ENCODE peak calls at places on chromosomes 5 and 9, in five cellular contexts. H is H1, W is HepG2, N is GM12878, P is K562. X is an unnamed sample.

GRCh38 chr9:79026311-79026710 is 545.5 kb upstream of the TLE4 start:
- DNase-seq in H (no peak), W (no peak), N (peak), P (no peak), X (no peak)

GRCh38 chr9:125747053-125747764 is at the start of gene PBX3:
- DNase-seq in H (peak), W (no peak), N (no peak), P (peak), X (no peak)

GRCh38 chr5:83368317-83368716 is 103.2 kb upstream of the VCAN start:
- DNase-seq in H (no peak), W (no peak), N (no peak), P (no peak), X (peak)

GRCh38 chr9:89448381-89448780 is 49.5 kb downstream of the SEMA4D start:
- DNase-seq in H (no peak), W (no peak), N (no peak), P (no peak), X (no peak)

GRCh38 chr9:137262909-137263285 is 7.8 kb downstream of the NELFB start:
- DNase-seq in H (no peak), W (no peak), N (no peak), P (no peak), X (no peak)

GRCh38 chr5:73722224-73722623 is 96.2 kb downstream of the ARHGEF28 start:
- DNase-seq in H (no peak), W (no peak), N (no peak), P (no peak), X (no peak)

GRCh38 chr5:135244620-135245021 is 154.4 kb downstream of the MACROH2A1 start:
- DNase-seq in H (peak), W (no peak), N (no peak), P (no peak), X (no peak)

GRCh38 chr9:19232830-19233194 is 2.3 kb downstream of the DENND4C start:
- DNase-seq in H (no peak), W (no peak), N (peak), P (no peak), X (no peak)

GRCh38 chr9:16901589-16901988 is 31.1 kb upstream of the BNC2 start:
- DNase-seq in H (no peak), W (no peak), N (no peak), P (no peak), X (no peak)

GRCh38 chr5:151019331-151019730 is 1.1 kb upstream of the GPX3 start:
- DNase-seq in H (no peak), W (no peak), N (no peak), P (no peak), X (no peak)

GRCh38 chr9:88891015-88891414 is 100.3 kb upstream of the S1PR3 start:
- DNase-seq in H (no peak), W (no peak), N (no peak), P (no peak), X (no peak)

DNA sequence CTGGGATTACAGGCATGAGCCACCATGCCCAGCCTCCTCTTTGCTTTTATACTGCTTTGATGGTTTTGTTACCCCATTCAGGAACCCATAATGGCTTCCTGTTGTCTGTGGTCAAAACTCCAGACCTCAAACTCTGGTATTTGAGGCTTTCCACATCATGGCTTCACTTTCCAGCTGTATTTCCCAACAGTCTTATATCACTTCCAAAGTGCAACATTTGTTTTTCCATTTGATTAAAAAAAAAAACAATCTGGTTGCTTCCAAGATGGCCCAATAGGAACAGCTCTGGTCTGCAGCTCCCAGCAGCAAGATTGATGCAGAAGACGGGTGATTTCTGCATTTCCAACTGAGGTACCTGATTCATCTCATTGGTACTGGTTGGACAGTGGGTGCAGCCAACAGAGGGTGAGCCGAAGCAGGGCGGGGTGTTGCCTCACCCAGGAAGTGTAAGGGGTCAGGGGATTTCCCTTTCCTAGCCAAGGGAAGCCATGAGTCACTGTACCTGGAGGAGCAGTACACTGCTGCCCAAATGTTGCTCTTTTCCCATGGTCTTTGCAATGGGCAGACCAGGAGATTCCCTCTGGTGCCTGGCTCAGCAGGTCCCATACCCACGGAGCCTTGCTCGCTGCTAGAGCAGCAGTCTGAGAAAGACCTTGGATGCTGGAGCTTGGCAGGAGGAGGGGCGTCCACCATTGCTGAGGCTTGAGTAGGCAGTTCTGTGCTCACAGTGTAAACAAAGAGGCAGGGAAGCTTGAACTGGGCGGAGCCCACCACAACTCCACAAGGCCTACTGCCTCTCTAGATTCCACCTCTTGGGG is 458.4 kb downstream of the KDM4C start:
- DNase-seq in H (no peak), W (peak), N (no peak), P (no peak), X (no peak)
- TF ChIP-seq SP1 in H (no peak), W (no peak), N (no peak), P (no peak), X (no peak)

GRCh38 chr5:160926428-160926827 is 74.4 kb upstream of the ATP10B start:
- DNase-seq in H (no peak), W (no peak), N (no peak), P (no peak), X (no peak)

GRCh38 chr5:160922311-160922710 is 70.3 kb upstream of the ATP10B start:
- DNase-seq in H (no peak), W (no peak), N (no peak), P (no peak), X (no peak)

GRCh38 chr5:160923431-160923830 is 71.4 kb upstream of the ATP10B start:
- DNase-seq in H (no peak), W (peak), N (no peak), P (no peak), X (no peak)

GRCh38 chr5:160925281-160925680 is 73.3 kb upstream of the ATP10B start:
- DNase-seq in H (no peak), W (no peak), N (no peak), P (no peak), X (no peak)

GRCh38 chr5:160923927-160924705 is 72.1 kb upstream of the ATP10B start:
- DNase-seq in H (no peak), W (peak), N (no peak), P (no peak), X (no peak)
- H3K27ac ChIP-seq in H (no peak), W (no peak), N (no peak), P (no peak), X (no peak)

GRCh38 chr5:178209334-178210072 is 5.2 kb downstream of the HNRNPAB start:
- DNase-seq in H (no peak), W (no peak), N (no peak), P (no peak), X (no peak)

GRCh38 chr5:178206166-178207101 is 2.1 kb downstream of the HNRNPAB start:
- DNase-seq in H (no peak), W (no peak), N (no peak), P (no peak), X (no peak)

GRCh38 chr5:178208540-178209227 is 4.4 kb downstream of the HNRNPAB start:
- DNase-seq in H (no peak), W (no peak), N (no peak), P (peak), X (no peak)

GRCh38 chr5:178207183-178207916 is 3.0 kb downstream of the HNRNPAB start:
- DNase-seq in H (no peak), W (peak), N (no peak), P (no peak), X (no peak)

GRCh38 chr5:178207917-178208280 is 3.6 kb downstream of the HNRNPAB start:
- DNase-seq in H (no peak), W (no peak), N (no peak), P (no peak), X (no peak)
- TF ChIP-seq CEBPB in H (no peak), W (no peak), N (no peak), P (no peak), X (no peak)

GRCh38 chr5:101894985-101895384 is 401.1 kb downstream of the SLCO4C1 start:
- DNase-seq in H (no peak), W (no peak), N (no peak), P (no peak), X (no peak)

DNA sequence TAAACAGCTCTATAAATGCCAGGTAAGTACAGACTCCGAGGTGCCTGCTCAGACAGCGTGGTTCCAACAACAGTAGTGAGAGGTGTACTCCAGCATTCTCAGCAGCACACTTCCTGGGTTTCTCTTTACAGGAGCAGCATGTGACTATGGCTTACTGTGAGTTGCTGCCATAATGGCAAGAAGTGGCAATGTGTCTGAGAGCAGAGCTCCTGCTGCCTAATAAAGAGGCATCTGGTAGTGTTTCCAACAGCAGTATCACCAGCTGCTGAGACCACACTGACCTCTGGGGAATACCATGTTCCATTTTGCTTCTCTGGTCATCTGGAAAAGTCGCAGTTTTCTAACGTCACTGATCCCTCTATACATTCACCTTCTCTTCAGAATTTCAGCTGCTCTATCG is 398.2 kb downstream of the SLCO4C1 start:
- DNase-seq in H (peak), W (no peak), N (peak), P (no peak), X (no peak)
- TF ChIP-seq SP1 in H (no peak), W (no peak), N (no peak), P (no peak), X (no peak)

GRCh38 chr5:11322133-11322532 is 561.1 kb upstream of the DAP start:
- DNase-seq in H (no peak), W (no peak), N (no peak), P (no peak), X (no peak)
- H3K27ac ChIP-seq in H (no peak), W (no peak), N (no peak), P (no peak), X (no peak)

DNA sequence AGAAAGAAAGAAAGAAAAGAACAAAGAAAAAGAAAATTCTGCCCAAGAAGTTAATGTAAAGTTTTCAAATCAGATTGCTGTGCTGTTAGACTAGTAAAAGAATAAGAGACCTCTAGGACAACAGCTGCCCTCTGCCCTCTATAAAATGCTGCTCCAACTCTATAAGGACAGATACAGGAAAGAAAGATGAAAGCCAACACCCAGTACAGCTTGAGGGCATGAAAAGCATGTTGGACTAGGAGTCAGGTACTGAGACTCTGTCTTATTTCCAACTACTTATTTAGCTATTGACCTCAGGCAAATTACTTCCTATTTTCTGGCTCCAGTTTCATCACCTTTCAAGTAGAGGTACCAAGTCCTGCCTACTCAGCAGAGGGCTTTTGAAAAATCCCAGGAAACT is 5.8 kb downstream of the HBEGF start:
- DNase-seq in H (no peak), W (no peak), N (no peak), P (no peak), X (no peak)
- TF ChIP-seq CEBPB in H (no peak), W (no peak), N (no peak), P (no peak), X (no peak)

GRCh38 chr5:146248536-146248935 is 45.1 kb downstream of the RBM27 start:
- DNase-seq in H (no peak), W (no peak), N (no peak), P (no peak), X (no peak)
- TF ChIP-seq SP1 in H (no peak), W (no peak), N (no peak), P (no peak), X (no peak)